ENCODE peak calls at places on chromosomes 2 and 18, in five cellular contexts. M is A549, R is upper lobe of right lung, Z is mammary epithelial cell, W is fibroblast of pulmonary artery. L is an unnamed sample.

GRCh38 chr18:11324956-11325873 is 175.8 kb upstream of the PIEZO2 start:
- DNase-seq in M (no peak), Z (peak; percentile 43), R (no peak), W (peak; percentile 71), L (no peak)

GRCh38 chr2:151237422-151238012 is 24.1 kb downstream of the RBM43 start:
- DNase-seq in R (no peak), M (no peak), Z (peak; percentile 77), W (no peak), L (no peak)

GRCh38 chr18:49491534-49491856 is 4.5 kb upstream of the C18orf32 start:
- DNase-seq in Z (no peak), R (no peak), M (no peak), W (no peak), L (no peak)

GRCh38 chr2:73074110-73075069 is 2.9 kb upstream of the SFXN5 start:
- DNase-seq in W (no peak), R (no peak), M (no peak), Z (no peak), L (no peak)

GRCh38 chr18:22503803-22504202 is 86.1 kb upstream of the CTAGE1 start:
- DNase-seq in R (no peak), W (peak; percentile 95), M (no peak), Z (no peak), L (no peak)

GRCh38 chr2:9294764-9295163 is 88.2 kb downstream of the ASAP2 start:
- DNase-seq in R (no peak), M (no peak), Z (no peak), W (no peak), L (no peak)

GRCh38 chr2:238097988-238098853 is 1.9 kb upstream of the ESPNL start:
- DNase-seq in M (peak; percentile 84), Z (no peak), R (peak; percentile 70), W (peak; percentile 19), L (peak; percentile 76)

GRCh38 chr18:33673689-33674088 is 95.7 kb downstream of the ASXL3 start:
- DNase-seq in W (no peak), Z (no peak), R (no peak), M (no peak), L (no peak)

GRCh38 chr2:195646424-195646823 is 10.6 kb upstream of the SLC39A10 start:
- DNase-seq in M (no peak), R (no peak), W (no peak), Z (no peak), L (no peak)

GRCh38 chr2:37367984-37368383 is 23.6 kb downstream of the QPCT start:
- DNase-seq in W (no peak), Z (no peak), M (no peak), R (no peak), L (no peak)

GRCh38 chr2:37881397-37881796 is 43.7 kb upstream of the RMDN2 start:
- DNase-seq in M (no peak), R (no peak), Z (no peak), W (no peak), L (no peak)

GRCh38 chr2:203853271-203853670 is 14.3 kb upstream of the CTLA4 start:
- DNase-seq in R (no peak), M (no peak), W (no peak), Z (no peak), L (no peak)

GRCh38 chr18:7349181-7349837 is 118.4 kb downstream of the LRRC30 start:
- DNase-seq in R (no peak), W (peak; percentile 8), Z (no peak), M (no peak), L (no peak)
- TF ChIP-seq CTCF in R (no peak), W (no peak), Z (no peak), M (no peak), L (no peak)

GRCh38 chr2:88815243-88816096 is 124.0 kb downstream of the RPIA start:
- DNase-seq in W (no peak), Z (no peak), R (no peak), M (no peak), L (no peak)

GRCh38 chr2:88811681-88812080 is 120.2 kb downstream of the RPIA start:
- DNase-seq in R (no peak), W (no peak), M (no peak), Z (no peak), L (no peak)

GRCh38 chr2:88810488-88810887 is 119.0 kb downstream of the RPIA start:
- DNase-seq in Z (no peak), W (no peak), R (no peak), M (no peak), L (no peak)

GRCh38 chr2:88811238-88811637 is 119.8 kb downstream of the RPIA start:
- DNase-seq in R (no peak), M (no peak), Z (no peak), W (no peak), L (no peak)

GRCh38 chr2:88813612-88814011 is 122.1 kb downstream of the RPIA start:
- DNase-seq in W (peak; percentile 7), M (no peak), Z (no peak), R (no peak), L (no peak)
- TF ChIP-seq CTCF in W (peak; percentile 9), M (no peak), Z (no peak), R (peak; percentile 20), L (no peak)

GRCh38 chr2:55084631-55085030 is 34.4 kb upstream of the RTN4 start:
- DNase-seq in R (no peak), W (no peak), Z (no peak), M (no peak), L (no peak)
- TF ChIP-seq CTCF in R (no peak), W (no peak), Z (no peak), M (no peak), L (no peak)

GRCh38 chr2:224885836-224886547 is 156.3 kb downstream of the DOCK10 start:
- DNase-seq in W (peak; percentile 68), R (no peak), M (peak; percentile 23), Z (peak; percentile 89), L (no peak)
- TF ChIP-seq CTCF in W (no peak), R (no peak), M (no peak), Z (no peak), L (no peak)

GRCh38 chr2:17803492-17803891 is 12.8 kb upstream of the MSGN1 start:
- DNase-seq in W (no peak), M (no peak), Z (no peak), R (no peak), L (peak; percentile 8)

GRCh38 chr2:17804358-17804757 is 11.9 kb upstream of the MSGN1 start:
- DNase-seq in R (no peak), W (no peak), M (no peak), Z (no peak), L (peak; percentile 46)

GRCh38 chr2:17799301-17800126 is 16.7 kb upstream of the MSGN1 start:
- DNase-seq in Z (no peak), W (no peak), R (no peak), M (no peak), L (no peak)

GRCh38 chr2:17800219-17800618 is 16.0 kb upstream of the MSGN1 start:
- DNase-seq in Z (peak; percentile 52), M (no peak), W (peak; percentile 66), R (no peak), L (no peak)

GRCh38 chr2:17800693-17801458 is 15.4 kb upstream of the MSGN1 start:
- DNase-seq in R (no peak), W (peak; percentile 29), Z (peak; percentile 55), M (no peak), L (peak; percentile 60)
- TF ChIP-seq CTCF in R (no peak), W (no peak), Z (no peak), M (no peak), L (no peak)

DNA sequence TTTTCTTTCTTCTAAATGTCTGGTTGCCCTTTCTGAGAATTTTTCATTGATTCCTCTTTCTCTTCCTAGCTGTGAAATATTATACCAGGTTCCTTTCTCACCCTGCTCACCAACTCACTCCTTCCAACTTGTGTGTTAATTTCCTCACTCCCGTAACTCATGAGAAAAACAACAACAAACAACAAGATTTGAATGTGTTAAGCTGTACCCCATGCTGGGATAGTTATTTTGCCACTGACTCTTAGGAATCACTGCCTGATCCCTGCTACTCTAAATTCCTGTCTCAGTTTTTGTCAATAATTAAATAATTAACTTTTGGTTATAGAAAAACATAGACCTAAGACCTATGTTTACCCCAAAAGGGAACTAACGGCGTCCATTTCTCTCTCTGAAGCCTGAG is 242.7 kb downstream of the DPP10 start:
- DNase-seq in R (no peak), W (no peak), Z (no peak), M (no peak), L (no peak)
- TF ChIP-seq CTCF in R (no peak), W (no peak), Z (no peak), M (no peak), L (no peak)

GRCh38 chr2:167966367-167966766 is 281.0 kb downstream of the STK39 start:
- DNase-seq in Z (no peak), R (no peak), M (no peak), W (no peak), L (no peak)

GRCh38 chr2:167965907-167966306 is 281.5 kb downstream of the STK39 start:
- DNase-seq in M (no peak), Z (no peak), R (no peak), W (no peak), L (no peak)

GRCh38 chr2:167963899-167964649 is 283.3 kb downstream of the STK39 start:
- DNase-seq in M (no peak), R (no peak), W (no peak), Z (no peak), L (no peak)

GRCh38 chr2:167962436-167963226 is 284.8 kb downstream of the STK39 start:
- DNase-seq in M (no peak), W (no peak), R (no peak), Z (no peak), L (no peak)

DNA sequence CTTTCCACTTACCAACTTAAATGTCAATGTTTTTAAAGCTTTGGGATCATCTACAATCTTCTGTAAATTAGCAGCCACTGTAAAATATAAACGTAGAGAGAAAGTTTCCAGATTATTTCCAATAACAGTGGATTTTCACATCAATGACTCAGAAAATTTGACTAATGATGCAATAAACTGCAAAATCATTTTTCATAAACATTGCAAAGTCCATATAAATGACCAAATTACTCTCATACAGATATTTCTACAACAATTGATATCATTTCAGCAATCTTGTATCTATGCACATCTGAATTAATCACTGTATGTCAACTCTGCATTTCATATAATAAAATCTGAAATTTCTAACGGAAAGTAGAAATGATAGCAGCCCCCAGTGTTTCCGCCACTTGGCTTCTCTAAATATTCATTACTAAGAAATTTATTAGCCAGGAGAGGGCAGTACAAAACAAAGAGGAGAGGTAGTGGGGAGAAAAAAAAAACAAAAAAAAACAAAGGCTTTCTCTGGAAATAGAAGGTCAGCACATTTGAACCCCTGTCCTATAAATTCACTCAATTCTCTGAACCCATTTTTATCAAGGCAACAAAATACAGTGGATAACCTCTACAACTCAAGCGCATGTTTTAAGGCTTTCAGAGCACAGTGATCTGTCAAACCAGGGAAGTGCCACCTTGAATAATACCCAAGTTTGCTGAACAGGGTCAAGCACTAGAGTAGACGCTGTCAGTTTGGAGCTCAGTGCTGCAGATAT is 282.6 kb downstream of the STK39 start:
- DNase-seq in M (no peak), R (no peak), Z (no peak), W (peak; percentile 33), L (no peak)
- TF ChIP-seq CTCF in M (peak; percentile 42), R (peak; percentile 23), Z (no peak), W (peak; percentile 38), L (peak; percentile 61)